ENCODE peak calls at places on chromosomes 5 and 9, in eight cellular contexts. W, X, T, E, D, S, L and N are unnamed samples.

GRCh38 chr5:143593723-143594122 is 190.2 kb upstream of the NR3C1 start:
- ATAC-seq in W (no peak), L (no peak), S (no peak), D (no peak), E (no peak), X (no peak), T (no peak), N (no peak)

GRCh38 chr5:89851911-89852310 is 557.6 kb downstream of the CETN3 start:
- ATAC-seq in W (no peak), L (no peak), D (no peak), X (no peak), S (no peak), T (no peak), E (no peak), N (no peak)

GRCh38 chr9:134189475-134190231 is 25.3 kb upstream of the RNU6ATAC start:
- ATAC-seq in T (peak), X (no peak), L (peak), W (peak), S (no peak), E (peak), D (no peak), N (peak)

GRCh38 chr5:607541-608285 is 4.4 kb upstream of the CEP72 start:
- ATAC-seq in L (no peak), E (no peak), D (no peak), T (no peak), X (no peak), W (no peak), S (no peak), N (no peak)

GRCh38 chr5:134236208-134236761 is 10.4 kb upstream of the PPP2CA start:
- ATAC-seq in W (peak), T (no peak), S (peak), E (no peak), L (no peak), X (peak), D (no peak), N (no peak)

GRCh38 chr5:139893873-139894272 is 98.3 kb downstream of the PSD2 start:
- ATAC-seq in E (no peak), L (no peak), X (no peak), S (peak), W (no peak), T (no peak), D (no peak), N (no peak)

GRCh38 chr9:133680976-133681657 is 45.0 kb downstream of the DBH start:
- ATAC-seq in X (no peak), D (no peak), L (no peak), E (no peak), T (no peak), S (no peak), W (no peak), N (no peak)

GRCh38 chr9:121853617-121854395 is 202.4 kb downstream of the DAB2IP start:
- ATAC-seq in E (no peak), L (peak), X (no peak), S (no peak), T (no peak), D (no peak), W (no peak), N (no peak)

GRCh38 chr5:36442352-36442751 is 140.7 kb upstream of the RANBP3L start:
- ATAC-seq in S (no peak), L (no peak), X (peak), T (no peak), W (no peak), D (peak), E (no peak), N (no peak)

GRCh38 chr9:6488395-6488794 is 75.4 kb downstream of the UHRF2 start:
- ATAC-seq in L (no peak), W (no peak), D (no peak), X (no peak), E (no peak), S (no peak), T (no peak), N (no peak)

GRCh38 chr5:81558188-81558587 is 164.3 kb upstream of the ACOT12 start:
- ATAC-seq in D (no peak), E (no peak), T (no peak), L (no peak), W (no peak), S (no peak), X (no peak), N (no peak)

GRCh38 chr9:112421771-112422222 is 41.9 kb downstream of the HSDL2 start:
- ATAC-seq in D (no peak), W (no peak), X (peak), S (no peak), T (no peak), E (no peak), L (no peak), N (no peak)

GRCh38 chr9:33132249-33132772 is 34.8 kb downstream of the B4GALT1 start:
- ATAC-seq in X (peak), E (peak), L (peak), T (no peak), W (peak), S (peak), D (no peak), N (peak)

GRCh38 chr9:126842220-126842842 is 18.1 kb upstream of the ZBTB34 start:
- ATAC-seq in E (no peak), L (no peak), T (peak), X (no peak), D (no peak), W (no peak), S (no peak), N (no peak)

GRCh38 chr9:33375841-33376321 is 26.5 kb downstream of the AQP7 start:
- ATAC-seq in D (no peak), T (no peak), X (no peak), S (no peak), L (peak), W (no peak), E (no peak), N (no peak)

GRCh38 chr5:143397302-143398052 is 6.0 kb downstream of the NR3C1 start:
- ATAC-seq in W (no peak), S (no peak), X (no peak), L (no peak), D (no peak), E (no peak), T (no peak), N (no peak)

GRCh38 chr9:35448511-35448910 is 41.4 kb upstream of the RUSC2 start:
- ATAC-seq in S (no peak), D (no peak), W (no peak), T (no peak), X (peak), E (no peak), L (no peak), N (no peak)

GRCh38 chr9:35452481-35452880 is 37.4 kb upstream of the RUSC2 start:
- ATAC-seq in D (no peak), W (no peak), E (no peak), X (no peak), S (no peak), L (no peak), T (peak), N (no peak)
- TF ChIP-seq CTCF in D (no peak), W (peak), E (no peak), X (no peak), S (no peak), L (no peak), T (peak), N (no peak)

DNA sequence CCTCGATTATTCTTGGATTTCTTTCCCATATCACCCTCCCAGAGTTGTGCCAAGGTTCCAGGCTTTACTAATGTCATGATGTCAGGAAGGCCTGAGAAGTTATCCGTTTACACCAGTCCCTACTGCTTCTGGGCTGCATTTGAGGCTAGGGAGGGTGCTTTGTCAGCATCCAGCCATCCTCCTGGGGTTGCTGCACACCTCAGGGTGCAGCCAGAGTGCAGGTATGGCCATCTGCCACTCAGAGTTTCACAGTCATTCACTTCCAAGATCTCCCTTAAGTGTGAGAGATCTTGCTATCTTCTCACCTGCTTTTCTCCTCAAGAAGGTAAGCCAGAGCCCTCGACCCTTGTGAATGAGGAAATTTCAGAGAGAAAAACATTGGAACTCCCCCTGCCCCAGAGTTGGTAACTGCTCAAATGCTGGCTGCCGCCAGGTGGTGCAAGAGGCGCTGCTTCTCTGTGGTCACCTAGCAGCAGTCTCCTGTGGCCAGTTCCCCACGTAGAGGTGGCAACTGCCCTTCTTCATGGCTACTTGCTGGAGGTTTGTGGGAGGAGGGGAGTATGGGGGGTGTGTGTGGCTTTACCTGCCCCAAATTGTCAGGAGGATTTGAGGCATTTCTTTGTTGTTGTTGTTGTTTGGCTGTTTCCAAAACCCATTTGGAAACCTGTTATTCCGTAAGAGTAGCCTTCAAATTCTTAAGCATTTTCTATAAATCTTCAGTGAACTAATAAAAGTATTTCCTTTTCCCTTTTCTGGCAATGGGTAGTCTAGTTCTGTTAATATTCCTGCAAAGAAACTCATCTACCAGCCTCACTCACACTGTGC is 259.6 kb upstream of the DMRT1 start:
- ATAC-seq in D (peak), L (no peak), S (no peak), W (peak), X (peak), T (no peak), E (peak), N (no peak)
- TF ChIP-seq CTCF in D (peak), L (no peak), S (no peak), W (peak), X (no peak), T (peak), E (peak), N (no peak)

DNA sequence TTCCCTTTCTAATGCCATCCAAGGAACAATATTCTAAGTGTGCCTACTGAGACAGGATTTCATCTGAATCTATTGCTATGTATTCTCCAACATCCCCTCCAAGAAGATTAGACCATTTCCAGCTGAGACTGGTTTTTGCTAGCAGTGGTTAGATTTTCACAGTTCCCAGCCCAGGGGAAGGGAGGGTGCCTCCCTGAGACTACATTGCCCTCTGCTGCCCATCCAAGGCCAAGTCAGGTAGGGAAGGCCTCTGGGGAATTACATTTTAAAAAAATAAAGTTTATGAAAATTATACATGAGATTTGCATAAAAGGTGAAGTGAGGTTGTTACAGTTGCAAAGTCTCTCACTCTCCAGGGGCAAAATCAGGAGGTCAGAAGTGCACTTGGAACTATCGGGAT is 28.0 kb upstream of the SYK start:
- ATAC-seq in S (no peak), E (peak), D (no peak), T (no peak), X (peak), W (no peak), L (no peak), N (no peak)
- TF ChIP-seq CTCF in S (no peak), E (peak), D (peak), T (peak), X (no peak), W (peak), L (no peak), N (no peak)

GRCh38 chr9:14068690-14069089 is 245.3 kb downstream of the NFIB start:
- ATAC-seq in X (no peak), L (no peak), W (no peak), S (no peak), D (no peak), E (no peak), T (no peak), N (no peak)

GRCh38 chr9:14066815-14067214 is 247.1 kb downstream of the NFIB start:
- ATAC-seq in L (no peak), E (no peak), T (no peak), D (no peak), S (no peak), W (no peak), X (no peak), N (no peak)

GRCh38 chr9:14072850-14073249 is 241.1 kb downstream of the NFIB start:
- ATAC-seq in S (no peak), T (no peak), E (peak), D (no peak), L (no peak), X (no peak), W (no peak), N (no peak)

GRCh38 chr9:14075218-14075617 is 238.7 kb downstream of the NFIB start:
- ATAC-seq in W (no peak), X (no peak), L (no peak), T (no peak), S (no peak), D (no peak), E (no peak), N (no peak)

DNA sequence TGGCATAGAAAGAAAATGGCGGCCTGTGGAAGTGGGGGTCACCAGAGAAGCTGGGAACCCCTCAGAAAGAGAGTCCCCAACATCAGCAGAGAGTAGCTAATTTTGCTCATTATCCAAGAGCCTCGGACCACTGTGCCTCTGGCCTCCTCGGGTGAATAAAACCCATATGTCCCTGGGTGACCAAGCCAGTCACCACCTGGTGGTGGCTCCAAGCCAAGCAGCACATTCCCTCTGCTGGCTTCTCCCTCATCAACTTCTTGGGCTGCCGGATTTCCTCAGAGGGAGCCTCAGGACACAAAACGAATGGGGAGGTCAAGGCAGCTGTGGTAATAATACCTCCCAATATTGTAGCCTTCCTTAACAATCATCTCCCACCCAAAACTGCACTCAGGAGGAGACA is 242.5 kb downstream of the NFIB start:
- ATAC-seq in E (no peak), D (no peak), S (no peak), T (no peak), L (no peak), X (no peak), W (no peak), N (no peak)
- TF ChIP-seq CTCF in E (no peak), D (no peak), S (no peak), T (no peak), L (no peak), X (no peak), W (no peak), N (no peak)

GRCh38 chr5:173578947-173579615 is 37.4 kb downstream of the BOD1 start:
- ATAC-seq in W (no peak), X (no peak), S (no peak), L (no peak), D (no peak), E (no peak), T (no peak), N (no peak)

GRCh38 chr5:173577817-173578216 is 38.6 kb downstream of the BOD1 start:
- ATAC-seq in E (no peak), T (no peak), L (no peak), D (no peak), X (no peak), W (no peak), S (no peak), N (no peak)

GRCh38 chr5:173583384-173583783 is 33.1 kb downstream of the BOD1 start:
- ATAC-seq in E (no peak), W (no peak), L (no peak), X (no peak), T (no peak), S (no peak), D (no peak), N (no peak)

GRCh38 chr5:173581408-173582197 is 34.8 kb downstream of the BOD1 start:
- ATAC-seq in S (peak), D (no peak), L (peak), T (peak), E (peak), W (peak), X (peak), N (no peak)

DNA sequence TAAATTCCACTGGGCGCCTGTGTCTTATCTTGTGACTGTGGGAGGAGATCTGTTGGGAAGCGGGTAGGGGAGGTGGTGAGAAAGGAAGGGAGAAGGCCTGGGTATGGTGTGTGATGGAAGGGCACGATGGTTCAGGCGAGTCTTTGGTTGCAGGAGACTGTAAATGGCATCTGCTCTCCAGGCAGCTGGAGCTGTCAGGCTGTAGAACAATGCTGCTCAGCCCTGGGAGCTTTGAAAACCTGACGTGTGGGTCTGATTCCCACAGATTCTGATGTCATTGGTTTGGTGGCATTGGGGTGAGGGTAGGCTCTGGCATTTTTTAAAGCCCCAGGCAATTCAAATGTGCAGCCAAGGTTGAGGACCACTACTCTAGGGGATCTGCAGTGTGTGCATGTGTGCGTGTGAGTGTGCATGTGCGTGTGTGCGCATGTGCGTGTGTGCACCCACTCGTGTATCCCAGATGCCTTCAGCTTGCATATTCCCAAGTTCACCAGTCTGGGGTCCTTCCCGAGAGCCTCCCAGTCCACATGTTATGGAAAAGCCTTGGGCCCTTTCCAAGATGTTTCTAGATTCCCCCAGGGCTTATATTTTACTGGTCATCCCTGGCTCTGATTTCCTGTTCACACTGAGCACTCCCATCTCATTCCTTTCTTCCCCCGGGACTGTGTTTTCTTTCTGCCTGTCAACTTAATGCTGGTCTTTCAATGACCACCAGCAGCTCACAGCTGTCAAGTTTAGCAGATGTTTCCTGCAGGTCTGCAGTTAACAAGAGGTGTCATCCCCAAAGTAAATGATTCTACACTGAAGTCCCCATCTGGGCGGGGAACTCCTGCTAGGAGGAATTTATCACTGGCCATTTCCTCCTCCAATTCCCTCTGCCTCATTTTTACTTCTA is 34.0 kb downstream of the BOD1 start:
- ATAC-seq in X (no peak), L (no peak), D (no peak), W (peak), T (no peak), S (peak), E (no peak), N (no peak)
- TF ChIP-seq CTCF in X (no peak), L (no peak), D (no peak), W (no peak), T (no peak), S (no peak), E (no peak), N (no peak)

GRCh38 chr9:18865542-18865941 is 167.5 kb downstream of the SAXO1 start:
- ATAC-seq in D (no peak), L (no peak), S (no peak), W (no peak), X (no peak), T (no peak), E (no peak), N (no peak)

GRCh38 chr9:18869725-18870124 is 163.3 kb downstream of the SAXO1 start:
- ATAC-seq in T (no peak), X (no peak), D (no peak), W (no peak), E (no peak), L (no peak), S (no peak), N (no peak)

GRCh38 chr9:18864516-18864915 is 168.5 kb downstream of the SAXO1 start:
- ATAC-seq in E (no peak), X (no peak), T (no peak), D (no peak), L (no peak), S (no peak), W (no peak), N (no peak)

GRCh38 chr9:18861599-18862546 is 171.1 kb downstream of the SAXO1 start:
- ATAC-seq in X (peak), W (peak), E (no peak), L (peak), T (no peak), S (peak), D (no peak), N (peak)

GRCh38 chr9:18863821-18864220 is 169.2 kb downstream of the SAXO1 start:
- ATAC-seq in S (no peak), X (no peak), W (no peak), D (no peak), T (no peak), E (no peak), L (peak), N (no peak)
- TF ChIP-seq CTCF in S (no peak), X (no peak), W (no peak), D (no peak), T (no peak), E (no peak), L (no peak), N (no peak)

DNA sequence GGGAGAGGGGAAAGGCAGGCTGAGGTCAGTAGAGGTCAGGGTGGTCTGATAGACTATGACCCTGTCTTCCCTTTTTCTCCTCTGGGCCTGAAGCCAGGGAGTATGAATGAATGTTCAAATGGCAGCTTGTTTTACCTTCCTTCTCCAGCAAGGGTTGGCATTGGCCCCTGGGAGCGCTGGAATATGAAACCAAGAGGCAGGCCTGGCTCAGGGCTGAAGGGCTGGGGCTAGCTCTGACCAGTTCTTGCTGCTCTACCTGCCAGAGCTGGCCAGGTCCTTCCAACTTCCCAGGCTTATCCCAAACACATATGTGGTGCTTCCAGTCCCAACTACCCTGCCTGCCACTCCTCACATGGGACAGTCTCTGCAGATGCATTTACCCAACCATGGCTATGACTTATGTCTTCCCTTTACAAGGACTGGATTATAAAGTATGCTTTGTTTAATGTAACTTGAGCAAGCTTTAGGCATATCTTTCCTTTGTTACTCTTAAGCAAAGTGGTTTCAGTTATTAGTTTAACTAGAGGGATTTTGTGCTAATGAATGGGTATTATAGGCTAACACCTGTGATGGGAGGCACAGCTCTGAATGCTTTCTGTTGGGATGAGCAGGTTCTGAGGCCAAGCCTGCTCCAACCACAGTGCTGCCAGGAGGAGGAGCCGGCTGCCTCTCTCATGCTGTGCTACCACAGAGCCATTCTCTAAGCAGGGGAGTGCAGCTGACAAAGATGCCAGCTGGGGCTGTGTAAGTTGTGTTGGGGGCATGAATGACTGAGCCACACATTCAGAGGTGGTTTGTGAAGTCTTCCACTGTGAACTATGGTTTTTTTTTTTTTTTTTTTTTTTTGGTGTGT is 6.1 kb downstream of the CCNI2 start:
- ATAC-seq in D (peak), L (no peak), E (peak), T (peak), X (peak), S (no peak), W (peak), N (no peak)
- TF ChIP-seq CTCF in D (no peak), L (no peak), E (peak), T (peak), X (no peak), S (no peak), W (peak), N (no peak)